ENCODE peak calls at places on chromosomes 2 and 18, in six cellular contexts. T is WTC11; O is NCI-H1436; N is naive thymus-derived CD8-positive, alpha-beta T cell; A is HEK293T; M is AG10803. R is an unnamed sample.

GRCh38 chr2:156436477-156437085 is 402 bp downstream of the GPD2 start:
- DNase-seq in T (no peak), O (no peak), N (no peak), A (no peak), M (no peak), R (no peak)

GRCh38 chr2:218570850-218571249 is 2.2 kb downstream of the CNOT9 start:
- DNase-seq in T (no peak), O (no peak), N (no peak), A (no peak), M (peak), R (no peak)

GRCh38 chr2:27118525-27119329 is at the start of gene CGREF1:
- DNase-seq in T (peak), O (no peak), N (no peak), A (no peak), M (no peak), R (no peak)

GRCh38 chr2:113686537-113686936 is 59.5 kb downstream of the RABL2A start:
- DNase-seq in T (no peak), O (no peak), N (no peak), A (no peak), M (no peak), R (no peak)

GRCh38 chr2:25960920-25961319 is 21.4 kb downstream of the KIF3C start:
- DNase-seq in T (no peak), O (no peak), N (no peak), A (no peak), M (peak), R (no peak)

GRCh38 chr2:178076130-178076529 is 3.6 kb upstream of the PDE11A start:
- DNase-seq in T (no peak), O (no peak), N (no peak), A (no peak), M (no peak), R (no peak)

GRCh38 chr2:219035942-219036341 is 5.4 kb downstream of the CFAP65 start:
- DNase-seq in T (peak), O (no peak), N (no peak), A (no peak), M (no peak), R (no peak)

GRCh38 chr18:12027046-12027445 is 45.7 kb downstream of the IMPA2 start:
- DNase-seq in T (no peak), O (no peak), N (no peak), A (no peak), M (peak), R (no peak)

GRCh38 chr2:168767258-168767657 is 35.2 kb upstream of the NOSTRIN start:
- DNase-seq in T (no peak), O (no peak), N (no peak), A (no peak), M (no peak), R (no peak)

GRCh38 chr2:241372376-241372992 is 16.4 kb downstream of the FARP2 start:
- DNase-seq in T (no peak), O (no peak), N (no peak), A (no peak), M (no peak), R (no peak)

GRCh38 chr18:3495691-3496090 is 45.7 kb downstream of the TGIF1 start:
- DNase-seq in T (no peak), O (no peak), N (no peak), A (no peak), M (no peak), R (no peak)

GRCh38 chr18:26103579-26103978 is 13.2 kb upstream of the SS18 start:
- DNase-seq in T (peak), O (no peak), N (peak), A (peak), M (no peak), R (no peak)

GRCh38 chr18:57772387-57772799 is 30.7 kb downstream of the ATP8B1 start:
- DNase-seq in T (no peak), O (no peak), N (no peak), A (no peak), M (no peak), R (peak)